ENCODE peak calls at places on chromosomes 5 and 9, in five cellular contexts. Z is activated CD4-positive, CD25-positive, alpha-beta regulatory T cell treated with anti-CD3 and anti-CD28 coated beads, Interleukin-2, amount 50 U/mL, for 72 hours; V is stromal cell of bone marrow; M is IMR-90; E is Calu3. D is an unnamed sample.

GRCh38 chr9:126699401-126699851 is 85.7 kb downstream of the LMX1B start:
- DNase-seq in V (no peak), E (no peak), M (no peak), Z (peak), D (no peak)

GRCh38 chr5:139246394-139246793 is 47.1 kb upstream of the MATR3 start:
- DNase-seq in Z (no peak), E (peak), M (peak), V (no peak), D (peak)

GRCh38 chr5:8879248-8879647 is 666.6 kb downstream of the SEMA5A start:
- DNase-seq in M (no peak), V (no peak), Z (no peak), E (no peak), D (no peak)

GRCh38 chr5:82748688-82749091 is 328.5 kb downstream of the TMEM167A start:
- DNase-seq in E (no peak), M (no peak), V (no peak), Z (no peak), D (no peak)

GRCh38 chr5:97245371-97245770 is 62.3 kb upstream of the RIOK2 start:
- DNase-seq in V (no peak), E (no peak), M (no peak), Z (no peak), D (no peak)

GRCh38 chr5:54743997-54744788 is 226.6 kb downstream of the SNX18 start:
- DNase-seq in M (peak), Z (no peak), E (peak), V (peak), D (peak)

GRCh38 chr9:108779506-108779905 is 76.3 kb downstream of the ACTL7B start:
- DNase-seq in V (no peak), M (no peak), E (no peak), Z (no peak), D (no peak)

GRCh38 chr9:94922098-94922607 is 195.7 kb downstream of the AOPEP start:
- DNase-seq in V (no peak), M (peak), E (peak), Z (no peak), D (peak)

GRCh38 chr5:177495243-177496060 is 2.0 kb downstream of the PDLIM7 start:
- DNase-seq in M (peak), E (peak), Z (no peak), V (peak), D (peak)

GRCh38 chr5:107242411-107242810 is 428.3 kb downstream of the EFNA5 start:
- DNase-seq in E (no peak), Z (no peak), V (no peak), M (no peak), D (no peak)

GRCh38 chr5:132372542-132372941 is 3.0 kb downstream of the SLC22A5 start:
- DNase-seq in V (no peak), E (no peak), M (no peak), Z (no peak), D (no peak)

GRCh38 chr5:142065273-142065672 is 43.3 kb upstream of the NDFIP1 start:
- DNase-seq in M (peak), Z (no peak), E (no peak), V (no peak), D (no peak)

GRCh38 chr5:159101689-159102088 is 2.0 kb upstream of the EBF1 start:
- DNase-seq in M (no peak), V (no peak), E (no peak), Z (no peak), D (peak)

D was measured in fibroblast of mammary gland.